ENCODE peak calls at places on chromosomes 2 and 18, in four cellular contexts. Q is H1, I is GM12878, G is endothelial cell of umbilical vein. C is an unnamed sample.

GRCh38 chr18:40867452-40867851 is 1087.6 kb upstream of the PIK3C3 start:
- DNase-seq in Q (no peak), I (no peak), G (no peak), C (no peak)

GRCh38 chr2:12169060-12169406 is 422.6 kb downstream of the LPIN1 start:
- DNase-seq in Q (no peak), I (no peak), G (peak; percentile 87), C (no peak)

GRCh38 chr18:74596959-74597661 is 560 bp upstream of the ZNF407 start:
- DNase-seq in Q (peak; percentile 76), I (no peak), G (peak; percentile 78), C (peak; percentile 77)

GRCh38 chr18:58578835-58579560 is 49.9 kb downstream of the ALPK2 start:
- DNase-seq in Q (no peak), I (no peak), G (no peak), C (no peak)

GRCh38 chr2:240703417-240704341 is 12.0 kb downstream of the AQP12A start:
- DNase-seq in Q (no peak), I (no peak), G (no peak), C (no peak)

GRCh38 chr2:46170011-46170410 is 127.2 kb upstream of the EPAS1 start:
- DNase-seq in Q (no peak), I (no peak), G (no peak), C (no peak)

GRCh38 chr2:22904126-22904684 is 480.8 kb upstream of the KLHL29 start:
- DNase-seq in Q (peak; percentile 84), I (no peak), G (no peak), C (peak; percentile 90)

GRCh38 chr2:44371445-44371844 is 9.7 kb downstream of the CAMKMT start:
- DNase-seq in Q (no peak), I (no peak), G (no peak), C (no peak)

GRCh38 chr2:204010611-204011560 is 74.3 kb downstream of the ICOS start:
- DNase-seq in Q (no peak), I (no peak), G (no peak), C (no peak)

GRCh38 chr2:120314656-120315366 is 31.1 kb upstream of the INHBB start:
- DNase-seq in Q (no peak), I (no peak), G (peak; percentile 30), C (no peak)

GRCh38 chr18:33404244-33404873 is 36.2 kb downstream of the CCDC178 start:
- DNase-seq in Q (no peak), I (no peak), G (peak; percentile 2), C (peak; percentile 17)

GRCh38 chr2:217033191-217033590 is 173.3 kb upstream of the TNP1 start:
- DNase-seq in Q (no peak), I (no peak), G (no peak), C (no peak)

DNA sequence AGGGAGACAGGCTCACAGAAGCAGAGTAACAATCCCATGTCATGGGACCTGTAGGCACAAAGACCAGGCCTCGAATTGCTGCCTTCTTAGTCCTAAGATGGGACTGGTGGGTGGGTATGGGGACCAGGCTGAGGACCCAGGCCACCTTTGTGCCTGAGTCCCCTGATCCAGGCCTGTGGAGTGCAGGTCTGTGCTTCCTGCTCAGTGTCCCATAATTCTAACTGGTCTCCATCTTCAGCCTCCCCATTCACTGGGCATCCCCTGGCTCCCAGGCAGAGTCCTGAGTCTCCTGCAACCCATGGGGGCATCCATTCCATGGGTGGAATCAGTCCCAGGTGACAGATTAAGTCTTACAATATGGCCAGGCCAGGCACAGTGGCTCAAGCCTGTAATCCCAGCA is 83.9 kb downstream of the SMAD7 start:
- DNase-seq in Q (no peak), I (no peak), G (no peak), C (no peak)
- TF ChIP-seq POLR2AphosphoS5 in Q (no peak), I (no peak), G (no peak), C (no peak)

GRCh38 chr2:239194731-239195317 is 206.0 kb downstream of the HDAC4 start:
- DNase-seq in Q (peak; percentile 46), I (no peak), G (no peak), C (no peak)
- H4K20me1 ChIP-seq in Q (peaks cover 2% of the 10 kb centered on the region), I (no peaks in the 10 kb centered on the region), G (no peaks in the 10 kb centered on the region), C (no peaks in the 10 kb centered on the region)

GRCh38 chr2:208315081-208315788 is 49.2 kb downstream of the PIKFYVE start:
- DNase-seq in Q (no peak), I (peak; percentile 73), G (no peak), C (no peak)
- TF ChIP-seq POLR2AphosphoS5 in Q (no peak), I (no peak), G (no peak), C (no peak)

DNA sequence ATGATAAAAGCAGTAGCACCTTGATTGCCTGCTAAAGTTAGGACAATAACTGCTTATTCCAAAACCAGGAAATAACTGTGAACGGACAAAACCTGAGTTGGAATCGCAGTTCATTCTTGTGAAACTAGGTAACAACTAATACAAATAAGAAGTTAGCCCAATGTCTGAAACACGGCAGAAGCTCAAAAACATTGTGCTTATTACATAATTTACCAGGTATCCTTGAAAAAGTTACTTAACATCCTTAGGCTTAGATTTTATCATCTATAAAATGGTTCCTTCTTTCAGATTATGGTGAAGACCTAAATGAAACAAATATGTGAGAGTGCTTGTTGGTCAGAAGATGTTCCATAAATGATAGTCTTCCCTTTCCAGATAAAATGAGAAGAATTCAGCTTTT is 32.4 kb downstream of the RTN4 start:
- DNase-seq in Q (no peak), I (no peak), G (no peak), C (no peak)
- H4K20me1 ChIP-seq in Q (peaks cover 13% of the 10 kb centered on the region), I (no peaks in the 10 kb centered on the region), G (peaks cover 41% of the 10 kb centered on the region), C (peaks cover 4% of the 10 kb centered on the region)

DNA sequence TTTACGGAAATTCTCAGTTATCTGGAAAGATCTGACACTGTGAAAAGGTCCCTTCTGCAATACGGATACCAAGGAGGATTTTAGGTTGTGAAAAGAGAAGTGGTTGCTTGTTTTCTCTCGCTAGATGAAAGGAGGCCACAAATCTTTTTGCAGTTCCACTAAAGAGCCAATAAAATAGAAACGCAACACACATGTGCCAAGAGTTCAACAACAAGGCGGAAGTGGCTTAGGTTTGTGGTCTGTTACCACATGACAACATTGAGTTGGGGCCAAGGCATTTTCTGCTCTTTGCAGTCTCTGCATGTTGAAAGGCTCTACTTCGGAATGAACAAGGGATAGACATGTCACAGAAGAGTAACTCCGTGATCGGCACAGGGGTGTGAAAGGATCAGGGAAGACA is 115.7 kb upstream of the OSR1 start:
- DNase-seq in Q (no peak), I (peak; percentile 71), G (no peak), C (no peak)
- TF ChIP-seq POLR2AphosphoS5 in Q (no peak), I (no peak), G (no peak), C (no peak)

DNA sequence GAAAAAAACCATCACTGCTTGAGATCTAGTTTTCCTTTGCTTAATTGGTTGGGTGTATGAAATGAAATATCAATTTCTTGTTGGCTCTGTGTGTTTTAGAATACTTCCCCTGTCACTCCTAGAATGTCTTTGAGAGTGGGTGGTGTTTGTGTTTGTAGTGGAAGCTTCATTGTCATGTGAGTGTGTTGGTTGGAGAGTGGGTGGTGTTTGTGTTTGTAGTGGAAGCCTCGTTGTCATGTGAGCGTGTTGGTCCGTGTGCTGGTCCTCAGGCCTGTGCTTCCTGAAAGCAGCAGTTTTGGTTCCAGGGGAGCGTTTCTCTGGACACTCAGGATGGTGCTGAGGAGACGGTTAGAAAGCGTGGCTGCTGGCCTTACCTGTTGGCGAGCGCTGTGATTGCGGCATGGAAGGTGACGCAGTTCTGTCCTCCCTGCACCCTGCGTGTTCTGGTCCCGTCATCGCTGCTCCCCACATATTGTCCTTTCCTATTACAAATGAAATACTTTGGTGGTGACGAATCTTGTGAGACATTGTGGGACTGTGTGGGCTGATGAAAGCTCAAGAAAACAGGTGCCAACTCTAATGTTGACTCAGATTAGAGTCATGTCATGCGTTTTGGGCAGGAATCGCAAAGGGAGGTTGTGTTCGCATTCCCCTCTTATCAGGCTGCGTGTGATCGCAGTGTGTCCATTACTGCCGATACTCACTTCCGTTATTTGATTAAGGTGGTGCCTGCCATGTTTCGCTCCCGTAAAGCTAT is 12.5 kb downstream of the ASB1 start:
- DNase-seq in Q (no peak), I (no peak), G (peak; percentile 15), C (no peak)
- H4K20me1 ChIP-seq in Q (peaks cover 28% of the 10 kb centered on the region), I (peaks cover 2% of the 10 kb centered on the region), G (no peaks in the 10 kb centered on the region), C (peaks cover 60% of the 10 kb centered on the region)

DNA sequence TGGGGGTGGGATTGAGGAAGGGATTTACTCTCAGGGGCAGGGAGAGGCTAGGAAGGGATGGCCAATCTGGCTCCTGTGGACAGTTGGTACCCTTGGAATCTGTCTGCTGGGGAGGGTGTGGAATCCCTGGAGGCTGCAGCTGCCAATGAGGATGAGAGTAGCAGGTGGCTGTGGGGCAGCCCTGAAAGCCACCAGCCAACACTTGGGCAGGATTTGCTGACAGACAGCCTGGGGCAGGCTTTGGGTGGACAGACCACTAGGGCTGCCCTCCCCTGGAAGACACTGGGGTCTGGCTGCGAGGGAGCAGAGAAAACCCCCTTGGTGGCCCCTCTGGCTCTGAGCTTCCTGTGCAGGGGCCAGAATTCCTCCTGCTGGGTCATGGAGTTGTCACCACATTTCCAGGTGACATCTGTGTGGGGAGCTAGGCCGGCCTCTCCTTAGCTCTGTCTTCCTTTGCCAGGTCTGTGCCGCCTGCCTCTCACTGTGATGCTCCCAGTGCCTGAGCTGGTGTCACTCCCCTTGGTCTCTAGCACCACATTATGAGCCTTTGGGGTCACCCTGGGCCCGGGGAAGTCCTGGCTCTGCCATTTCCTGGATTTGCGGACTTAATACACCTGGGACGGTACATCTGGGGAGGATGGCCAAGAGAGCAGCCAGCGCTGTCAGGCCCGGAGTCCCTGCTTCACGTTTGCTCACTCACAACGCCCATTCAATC is 13.4 kb upstream of the ARHGEF4 start:
- DNase-seq in Q (peak; percentile 41), I (no peak), G (no peak), C (no peak)
- TF ChIP-seq POLR2AphosphoS5 in Q (no peak), I (no peak), G (no peak), C (no peak)

C was measured in GM23338.